ENCODE peak calls at places on chromosomes 6 and 20, in six cellular contexts. Y is ovary; E is CD8-positive, alpha-beta memory T cell; N is ascending aorta; D is aorta; G is transverse colon. I is an unnamed sample. For H3K27me3 and H3K4me1, the result is how much of the 10 kb centered on the place peaks cover.

GRCh38 chr6:92979281-92979680 is 440.1 kb downstream of the EPHA7 start:
- DNase-seq in E (no peak), G (no peak), D (no peak), Y (no peak), N (no peak), I (no peak)

GRCh38 chr6:107591346-107591745 is 101.4 kb downstream of the SOBP start:
- DNase-seq in E (no peak), Y (no peak), G (peak), N (no peak), D (no peak), I (no peak)

GRCh38 chr20:14470231-14470894 is 133.0 kb upstream of the FLRT3 start:
- DNase-seq in D (no peak), Y (no peak), E (no peak), G (peak), N (no peak), I (no peak)

GRCh38 chr20:31570735-31571617 is 34.1 kb upstream of the ID1 start:
- DNase-seq in Y (peak), D (no peak), N (no peak), E (no peak), G (peak), I (no peak)

GRCh38 chr20:37624963-37625362 is 68.9 kb upstream of the CTNNBL1 start:
- DNase-seq in N (no peak), E (no peak), Y (no peak), D (no peak), G (no peak), I (no peak)

GRCh38 chr6:136066005-136066404 is 184.1 kb downstream of the MTFR2 start:
- DNase-seq in E (no peak), N (no peak), D (no peak), Y (no peak), G (no peak), I (no peak)

GRCh38 chr6:45548657-45549515 is 171.2 kb upstream of the SUPT3H start:
- DNase-seq in E (no peak), N (no peak), G (peak), Y (no peak), D (no peak), I (no peak)

GRCh38 chr6:82085701-82086100 is 161.8 kb downstream of the IBTK start:
- DNase-seq in E (no peak), D (no peak), G (no peak), Y (no peak), N (no peak), I (no peak)

GRCh38 chr6:161001421-161001820 is 9.9 kb downstream of the MAP3K4 start:
- DNase-seq in Y (no peak), D (no peak), N (no peak), E (no peak), G (no peak), I (no peak)

GRCh38 chr6:169271158-169271936 is 17.7 kb upstream of the THBS2 start:
- DNase-seq in Y (no peak), G (no peak), E (no peak), N (no peak), D (no peak), I (no peak)

GRCh38 chr6:109308018-109308492 is 74.2 kb downstream of the CD164 start:
- DNase-seq in D (peak), G (peak), Y (no peak), N (peak), E (no peak), I (no peak)

GRCh38 chr6:14313220-14313619 is 195.6 kb downstream of the CD83 start:
- DNase-seq in Y (no peak), G (no peak), N (no peak), D (no peak), E (no peak), I (no peak)

GRCh38 chr6:29764422-29765196 is 41.4 kb downstream of the HLA-F start:
- DNase-seq in Y (no peak), D (no peak), N (no peak), E (no peak), G (no peak), I (no peak)

GRCh38 chr6:107419747-107420146 is 39.6 kb downstream of the PDSS2 start:
- DNase-seq in E (no peak), G (no peak), Y (no peak), D (no peak), N (no peak), I (no peak)

GRCh38 chr20:32149566-32150170 is 40.2 kb downstream of the TM9SF4 start:
- DNase-seq in D (no peak), Y (no peak), N (no peak), G (no peak), E (no peak), I (no peak)

GRCh38 chr20:34538671-34539123 is 19.8 kb upstream of the MAP1LC3A start:
- DNase-seq in N (no peak), D (peak), Y (no peak), G (peak), E (peak), I (peak)

GRCh38 chr6:27551607-27552006 is 78.7 kb upstream of the ZNF184 start:
- DNase-seq in E (no peak), D (no peak), G (no peak), Y (no peak), N (no peak), I (no peak)

GRCh38 chr6:117513778-117514371 is 31.4 kb downstream of the DCBLD1 start:
- DNase-seq in G (no peak), Y (no peak), N (no peak), E (no peak), D (no peak), I (no peak)

GRCh38 chr6:105193647-105194046 is 13.8 kb upstream of the POPDC3 start:
- DNase-seq in E (no peak), Y (no peak), D (no peak), G (no peak), N (no peak), I (no peak)

GRCh38 chr6:36860126-36860525 is 14.5 kb downstream of the PPIL1 start:
- DNase-seq in E (no peak), N (no peak), D (no peak), G (no peak), Y (no peak), I (no peak)

GRCh38 chr20:55919319-55919718 is 86.0 kb downstream of the CBLN4 start:
- DNase-seq in E (no peak), Y (no peak), D (no peak), N (no peak), G (no peak), I (no peak)

GRCh38 chr6:14211596-14211961 is 94.0 kb downstream of the CD83 start:
- DNase-seq in G (peak), E (peak), N (no peak), D (peak), Y (peak), I (peak)

GRCh38 chr6:140485740-140486467 is 1111.5 kb upstream of the CITED2 start:
- DNase-seq in G (no peak), D (peak), N (no peak), Y (peak), E (no peak), I (no peak)

GRCh38 chr20:23920936-23921335 is 41.4 kb upstream of the CST5 start:
- DNase-seq in N (no peak), E (no peak), D (no peak), Y (no peak), G (no peak), I (no peak)

GRCh38 chr6:52384145-52384766 is 22.3 kb downstream of the PAQR8 start:
- DNase-seq in Y (no peak), G (peak), E (no peak), N (no peak), D (no peak), I (no peak)

GRCh38 chr20:11453430-11453829 is 464.3 kb upstream of the BTBD3 start:
- DNase-seq in N (no peak), Y (no peak), E (no peak), D (no peak), G (no peak), I (no peak)

GRCh38 chr20:31835554-31835953 is 9.8 kb downstream of the FOXS1 start:
- DNase-seq in G (no peak), N (no peak), E (no peak), Y (no peak), D (no peak), I (no peak)

GRCh38 chr20:39433461-39433860 is 471.3 kb downstream of the DHX35 start:
- DNase-seq in N (no peak), Y (no peak), D (no peak), G (no peak), E (no peak), I (no peak)

GRCh38 chr20:54168961-54169862 is 4.6 kb downstream of the CYP24A1 start:
- DNase-seq in G (no peak), N (no peak), Y (no peak), D (no peak), E (no peak), I (no peak)

GRCh38 chr6:43964659-43965570 is 162.3 kb downstream of the MRPL14 start:
- DNase-seq in E (no peak), N (no peak), Y (no peak), G (no peak), D (peak), I (no peak)

GRCh38 chr6:39684790-39685485 is 40.3 kb downstream of the KIF6 start:
- DNase-seq in Y (no peak), E (no peak), G (no peak), N (no peak), D (no peak), I (no peak)

GRCh38 chr6:5132741-5133140 is 47.6 kb downstream of the PPP1R3G start:
- DNase-seq in D (no peak), N (peak), Y (peak), E (no peak), G (peak), I (no peak)

GRCh38 chr6:166567107-166567506 is 19.4 kb downstream of the RAMACL start:
- DNase-seq in G (no peak), N (no peak), Y (no peak), D (no peak), E (no peak), I (no peak)

GRCh38 chr6:89525786-89526562 is 93.0 kb downstream of the ANKRD6 start:
- DNase-seq in G (no peak), D (no peak), Y (no peak), E (no peak), N (no peak), I (no peak)

GRCh38 chr6:18053071-18053475 is 65.6 kb upstream of the KIF13A start:
- DNase-seq in E (no peak), D (no peak), N (no peak), Y (no peak), G (no peak), I (no peak)

GRCh38 chr6:5582758-5583157 is 321.4 kb downstream of the FARS2 start:
- DNase-seq in E (no peak), N (no peak), Y (no peak), D (no peak), G (no peak), I (no peak)

GRCh38 chr20:44204156-44204831 is 6.3 kb downstream of the OSER1 start:
- DNase-seq in N (no peak), G (no peak), Y (no peak), D (no peak), E (no peak), I (no peak)

GRCh38 chr6:31239854-31240253 is 32.0 kb downstream of the HLA-C start:
- DNase-seq in N (no peak), G (no peak), Y (no peak), D (no peak), E (no peak), I (no peak)

DNA sequence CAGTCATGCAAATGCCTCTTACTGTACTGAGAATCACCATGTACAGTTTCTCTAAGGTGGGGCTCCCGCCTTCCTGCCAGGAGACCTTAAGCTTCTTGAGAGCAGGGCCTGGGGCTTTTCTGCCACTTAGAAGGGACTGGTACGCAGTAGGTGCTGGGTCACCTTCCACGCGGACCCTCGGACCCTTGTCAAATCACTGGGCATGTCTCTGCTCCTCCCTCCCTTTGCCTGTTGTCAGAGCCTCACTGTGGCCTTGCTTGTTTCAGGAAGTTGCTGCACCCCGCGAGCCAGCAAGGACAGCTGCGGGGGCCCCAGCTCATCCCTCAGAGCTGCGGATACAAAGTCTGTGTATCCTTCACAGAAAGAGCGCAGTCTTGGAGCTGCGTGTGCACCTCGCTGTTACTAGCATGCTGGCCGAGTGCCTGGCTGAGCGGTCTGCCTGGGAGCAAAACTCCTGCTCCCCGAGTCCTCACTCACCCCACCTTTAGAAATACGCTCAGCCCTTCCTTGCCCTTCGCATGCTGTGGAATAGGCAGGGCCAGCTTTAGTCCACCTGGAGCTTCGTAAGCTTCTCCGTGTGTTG is 30.7 kb upstream of the IRF4 start:
- DNase-seq in Y (no peak), N (no peak), D (no peak), E (no peak), G (no peak), I (no peak)
- H3K27ac ChIP-seq in Y (no peak), N (no peak), D (no peak), E (no peak), G (no peak), I (no peak)

GRCh38 chr6:150142304-150142656 is 564 bp upstream of the PPP1R14C start:
- DNase-seq in Y (no peak), E (no peak), N (no peak), D (no peak), G (peak), I (no peak)
- H3K27me3 ChIP-seq in Y (under half), E (under half), N (under half), D (under half), G (half or more), I (under half)

DNA sequence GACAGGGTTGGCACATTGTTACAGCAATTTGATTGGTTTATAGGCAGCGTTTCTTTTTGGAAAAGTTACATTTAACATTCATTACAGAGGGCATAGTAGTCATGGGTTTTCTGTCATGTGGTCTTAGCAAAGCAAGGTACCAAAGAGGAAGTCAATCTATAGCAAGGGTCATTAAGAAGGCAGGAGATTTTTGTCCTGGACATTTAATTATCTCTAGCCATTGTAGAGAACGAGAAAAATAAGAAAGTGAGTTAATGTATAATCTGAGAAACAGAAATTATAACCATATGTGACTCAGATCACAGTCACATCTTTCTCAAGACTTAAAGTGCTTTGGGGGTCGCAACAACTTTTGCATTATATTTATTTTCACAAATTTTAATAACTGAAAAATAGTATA is 47.4 kb downstream of the TPD52L1 start:
- DNase-seq in Y (no peak), G (no peak), N (no peak), D (no peak), E (no peak), I (no peak)
- H3K4me1 ChIP-seq in Y (under half), G (under half), N (under half), D (under half), E (under half), I (under half)

DNA sequence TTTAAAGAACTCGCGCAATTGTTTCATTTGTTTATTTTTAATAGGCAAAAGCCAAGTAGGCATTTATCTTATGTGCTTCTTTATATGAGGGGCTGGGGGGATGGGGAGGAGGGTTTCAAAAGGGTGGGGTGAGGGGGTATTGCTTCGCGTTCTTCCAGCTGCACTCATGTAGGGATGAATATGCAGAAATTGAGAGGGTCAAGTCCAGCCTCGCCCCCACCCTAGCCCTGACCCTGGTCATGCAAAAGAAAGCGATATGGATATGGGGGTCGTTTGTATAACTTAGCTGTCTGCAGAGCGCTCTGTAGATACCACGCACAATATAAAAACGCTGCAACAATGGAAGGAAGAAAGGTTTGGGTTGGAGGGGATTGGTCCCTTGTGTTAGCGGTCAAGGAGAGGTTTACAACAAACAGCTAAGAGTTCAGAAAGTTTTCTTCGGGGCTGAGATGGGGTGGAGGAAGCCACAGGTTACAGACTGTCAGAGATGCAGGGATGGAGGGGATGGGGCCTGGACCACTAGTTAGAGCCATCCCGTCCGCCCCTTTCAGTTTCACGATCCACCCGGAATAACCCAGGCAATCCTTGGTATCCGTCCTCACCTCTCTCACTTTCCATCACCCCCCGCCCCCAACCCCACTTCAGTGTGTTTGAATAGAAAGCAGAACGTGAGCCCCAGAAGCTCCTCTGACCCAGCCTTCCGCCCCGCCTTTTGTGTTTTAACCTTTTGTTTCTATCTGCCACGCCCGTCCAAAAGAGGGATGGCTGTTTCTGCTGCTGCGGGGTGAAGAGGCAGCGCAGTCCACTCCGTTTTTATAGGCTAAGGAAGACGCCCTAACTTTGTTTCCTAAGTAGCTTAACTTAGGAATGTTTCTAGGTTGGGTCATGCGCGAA is 73.5 kb downstream of the SOX4 start:
- DNase-seq in N (no peak), G (peak), D (no peak), Y (peak), E (no peak), I (no peak)
- H3K27ac ChIP-seq in N (peak), G (peak), D (no peak), Y (peak), E (no peak), I (no peak)

GRCh38 chr20:46303176-46303956 is 4.9 kb downstream of the CDH22 start:
- DNase-seq in Y (no peak), D (no peak), E (no peak), N (no peak), G (no peak), I (no peak)
- H3K27me3 ChIP-seq in Y (under half), D (under half), E (under half), N (under half), G (half or more), I (under half)

DNA sequence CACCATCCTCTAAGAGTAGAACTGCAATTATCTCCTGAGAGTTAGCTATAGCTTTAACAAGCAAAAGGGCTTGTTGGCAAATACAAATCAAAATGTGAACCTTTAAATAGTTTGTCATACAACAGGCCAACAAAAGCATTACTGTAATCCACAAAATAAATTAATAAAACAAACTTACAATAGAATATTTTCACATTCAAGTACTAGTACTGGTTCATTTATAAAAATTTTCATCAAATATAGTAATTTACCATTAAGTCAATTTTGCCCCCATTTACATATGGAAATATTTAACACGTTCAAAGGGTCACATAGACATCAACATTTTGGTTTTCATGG is 9.4 kb downstream of the RBM39 start:
- DNase-seq in Y (no peak), G (no peak), D (no peak), E (no peak), N (no peak), I (no peak)
- H3K4me1 ChIP-seq in Y (under half), G (half or more), D (under half), E (half or more), N (under half), I (half or more)